ENCODE peak calls at places on chromosomes 16 and 17, in five cellular contexts. One of them, this sample, is unnamed.

GRCh38 chr17:67019126-67019507 is 25.2 kb upstream of the CACNG1 start:
- DNase-seq in fibroblast of mammary gland: no peak
- DNase-seq in pancreas: no peak
- DNase-seq in lower lobe of right lung: no peak
- DNase-seq in adrenal gland: no peak
- DNase-seq in this sample: no peak

GRCh38 chr17:60328679-60329078 is 63.3 kb downstream of the USP32 start:
- DNase-seq in fibroblast of mammary gland: no peak
- DNase-seq in lower lobe of right lung: no peak
- DNase-seq in adrenal gland: no peak
- DNase-seq in pancreas: no peak
- DNase-seq in this sample: no peak

GRCh38 chr17:1626333-1626732 is 2.3 kb downstream of the SLC43A2 start:
- DNase-seq in adrenal gland: no peak
- DNase-seq in pancreas: no peak
- DNase-seq in fibroblast of mammary gland: peak; percentile 16
- DNase-seq in lower lobe of right lung: no peak
- DNase-seq in this sample: no peak

GRCh38 chr16:70788668-70789161 is 12.2 kb downstream of the VAC14 start:
- DNase-seq in pancreas: no peak
- DNase-seq in lower lobe of right lung: no peak
- DNase-seq in adrenal gland: no peak
- DNase-seq in fibroblast of mammary gland: peak; percentile 68
- DNase-seq in this sample: peak; percentile 24

GRCh38 chr16:19168173-19169080 is at the start of gene SYT17:
- DNase-seq in fibroblast of mammary gland: no peak
- DNase-seq in adrenal gland: no peak
- DNase-seq in lower lobe of right lung: peak; percentile 59
- DNase-seq in pancreas: peak; percentile 8
- DNase-seq in this sample: no peak

GRCh38 chr16:50329446-50330189 is 39.2 kb downstream of the BRD7 start:
- DNase-seq in fibroblast of mammary gland: no peak
- DNase-seq in lower lobe of right lung: peak; percentile 42
- DNase-seq in pancreas: no peak
- DNase-seq in adrenal gland: no peak
- DNase-seq in this sample: no peak

GRCh38 chr17:33981713-33982601 is 273.1 kb upstream of the CCL2 start:
- DNase-seq in pancreas: peak; percentile 15
- DNase-seq in adrenal gland: no peak
- DNase-seq in fibroblast of mammary gland: no peak
- DNase-seq in lower lobe of right lung: no peak
- DNase-seq in this sample: no peak

GRCh38 chr17:66691644-66692500 is 143.0 kb upstream of the CACNG5 start:
- DNase-seq in pancreas: no peak
- DNase-seq in fibroblast of mammary gland: peak; percentile 66
- DNase-seq in lower lobe of right lung: peak; percentile 57
- DNase-seq in adrenal gland: peak; percentile 37
- DNase-seq in this sample: peak; percentile 91

GRCh38 chr16:47779201-47780016 is 318.3 kb downstream of the PHKB start:
- DNase-seq in fibroblast of mammary gland: peak; percentile 60
- DNase-seq in lower lobe of right lung: no peak
- DNase-seq in adrenal gland: peak; percentile 29
- DNase-seq in pancreas: no peak
- DNase-seq in this sample: peak; percentile 78

GRCh38 chr16:56882077-56882476 is 17.1 kb downstream of the SLC12A3 start:
- DNase-seq in adrenal gland: no peak
- DNase-seq in fibroblast of mammary gland: no peak
- DNase-seq in pancreas: no peak
- DNase-seq in lower lobe of right lung: no peak
- DNase-seq in this sample: no peak

GRCh38 chr17:36183001-36183810 is 6.8 kb upstream of the TBC1D3B start:
- DNase-seq in adrenal gland: peak; percentile 39
- DNase-seq in pancreas: peak; percentile 63
- DNase-seq in lower lobe of right lung: peak; percentile 73
- DNase-seq in fibroblast of mammary gland: peak; percentile 72
- DNase-seq in this sample: peak; percentile 52

GRCh38 chr16:22198547-22199293 is 7.4 kb upstream of the EEF2K start:
- DNase-seq in pancreas: no peak
- DNase-seq in lower lobe of right lung: no peak
- DNase-seq in fibroblast of mammary gland: peak; percentile 40
- DNase-seq in adrenal gland: no peak
- DNase-seq in this sample: no peak

GRCh38 chr17:17141279-17141678 is 64.9 kb downstream of the PLD6 start:
- DNase-seq in pancreas: no peak
- DNase-seq in fibroblast of mammary gland: no peak
- DNase-seq in adrenal gland: no peak
- DNase-seq in lower lobe of right lung: no peak
- DNase-seq in this sample: no peak

GRCh38 chr16:31085371-31085770 is 3.4 kb downstream of the PRSS53 start:
- DNase-seq in pancreas: no peak
- DNase-seq in adrenal gland: no peak
- DNase-seq in fibroblast of mammary gland: no peak
- DNase-seq in lower lobe of right lung: no peak
- DNase-seq in this sample: no peak

GRCh38 chr17:75808905-75809621 is 24.5 kb downstream of the UNK start:
- DNase-seq in lower lobe of right lung: peak; percentile 41
- DNase-seq in adrenal gland: peak; percentile 47
- DNase-seq in pancreas: peak; percentile 45
- DNase-seq in fibroblast of mammary gland: peak; percentile 93
- DNase-seq in this sample: peak; percentile 74

GRCh38 chr17:2594657-2595085 is 1.2 kb downstream of the PAFAH1B1 start:
- DNase-seq in adrenal gland: no peak
- DNase-seq in pancreas: no peak
- DNase-seq in fibroblast of mammary gland: no peak
- DNase-seq in lower lobe of right lung: no peak
- DNase-seq in this sample: no peak

GRCh38 chr16:20114356-20114755 is 40.7 kb upstream of the GPR139 start:
- DNase-seq in adrenal gland: peak; percentile 73
- DNase-seq in pancreas: peak; percentile 38
- DNase-seq in lower lobe of right lung: no peak
- DNase-seq in fibroblast of mammary gland: peak; percentile 2
- DNase-seq in this sample: no peak

GRCh38 chr17:74296548-74296936 is 22.5 kb downstream of the DNAI2 start:
- DNase-seq in pancreas: peak; percentile 52
- DNase-seq in fibroblast of mammary gland: peak; percentile 53
- DNase-seq in lower lobe of right lung: peak; percentile 60
- DNase-seq in adrenal gland: peak; percentile 86
- DNase-seq in this sample: peak; percentile 73

GRCh38 chr17:77189148-77189547 is 48.4 kb downstream of the SEC14L1 start:
- DNase-seq in pancreas: no peak
- DNase-seq in lower lobe of right lung: no peak
- DNase-seq in fibroblast of mammary gland: no peak
- DNase-seq in adrenal gland: no peak
- DNase-seq in this sample: no peak

GRCh38 chr17:62189377-62189776 is 124.3 kb upstream of the MED13 start:
- DNase-seq in fibroblast of mammary gland: no peak
- DNase-seq in lower lobe of right lung: no peak
- DNase-seq in pancreas: no peak
- DNase-seq in adrenal gland: no peak
- DNase-seq in this sample: no peak

GRCh38 chr17:41676058-41676419 is 12.6 kb upstream of the EIF1 start:
- DNase-seq in lower lobe of right lung: no peak
- DNase-seq in pancreas: no peak
- DNase-seq in adrenal gland: no peak
- DNase-seq in fibroblast of mammary gland: no peak
- DNase-seq in this sample: no peak

GRCh38 chr16:4261557-4262172 is 11.2 kb downstream of the TFAP4 start:
- DNase-seq in adrenal gland: peak; percentile 56
- DNase-seq in pancreas: no peak
- DNase-seq in fibroblast of mammary gland: peak; percentile 44
- DNase-seq in lower lobe of right lung: no peak
- DNase-seq in this sample: peak; percentile 27

GRCh38 chr16:49468611-49469322 is 95.2 kb downstream of the C16orf78 start:
- DNase-seq in lower lobe of right lung: peak; percentile 14
- DNase-seq in pancreas: no peak
- DNase-seq in adrenal gland: peak; percentile 0
- DNase-seq in fibroblast of mammary gland: no peak
- DNase-seq in this sample: no peak

GRCh38 chr16:82323171-82323570 is 153.1 kb upstream of the MPHOSPH6 start:
- DNase-seq in pancreas: no peak
- DNase-seq in lower lobe of right lung: no peak
- DNase-seq in fibroblast of mammary gland: no peak
- DNase-seq in adrenal gland: no peak
- DNase-seq in this sample: no peak

GRCh38 chr17:11240841-11241610 is at the start of gene SHISA6:
- DNase-seq in lower lobe of right lung: no peak
- DNase-seq in adrenal gland: no peak
- DNase-seq in fibroblast of mammary gland: no peak
- DNase-seq in pancreas: no peak
- DNase-seq in this sample: no peak

GRCh38 chr16:72787519-72788268 is 260.2 kb downstream of the ZFHX3 start:
- DNase-seq in pancreas: no peak
- DNase-seq in fibroblast of mammary gland: peak; percentile 91
- DNase-seq in adrenal gland: peak; percentile 83
- DNase-seq in lower lobe of right lung: peak; percentile 81
- DNase-seq in this sample: peak; percentile 93

GRCh38 chr16:80899804-80900592 is 95.6 kb upstream of the CDYL2 start:
- DNase-seq in lower lobe of right lung: peak; percentile 68
- DNase-seq in fibroblast of mammary gland: peak; percentile 94
- DNase-seq in pancreas: peak; percentile 88
- DNase-seq in adrenal gland: peak; percentile 82
- DNase-seq in this sample: peak; percentile 97

GRCh38 chr17:50691550-50692447 is 15.9 kb downstream of the ANKRD40 start:
- DNase-seq in fibroblast of mammary gland: no peak
- DNase-seq in lower lobe of right lung: no peak
- DNase-seq in pancreas: peak; percentile 87
- DNase-seq in adrenal gland: no peak
- DNase-seq in this sample: no peak

GRCh38 chr17:15516150-15516549 is 47.1 kb downstream of the TVP23C start:
- DNase-seq in adrenal gland: no peak
- DNase-seq in pancreas: no peak
- DNase-seq in lower lobe of right lung: no peak
- DNase-seq in fibroblast of mammary gland: peak; percentile 41
- DNase-seq in this sample: peak; percentile 45

GRCh38 chr17:35057332-35057915 is 6.1 kb downstream of the RFFL start:
- DNase-seq in adrenal gland: no peak
- DNase-seq in pancreas: no peak
- DNase-seq in fibroblast of mammary gland: no peak
- DNase-seq in lower lobe of right lung: no peak
- DNase-seq in this sample: no peak

GRCh38 chr16:57432505-57432904 is 14.7 kb downstream of the CIAPIN1 start:
- DNase-seq in lower lobe of right lung: no peak
- DNase-seq in fibroblast of mammary gland: no peak
- DNase-seq in pancreas: no peak
- DNase-seq in adrenal gland: no peak
- DNase-seq in this sample: no peak

GRCh38 chr16:87074635-87075318 is 242.4 kb downstream of the C16orf95 start:
- DNase-seq in pancreas: no peak
- DNase-seq in adrenal gland: no peak
- DNase-seq in lower lobe of right lung: no peak
- DNase-seq in fibroblast of mammary gland: no peak
- DNase-seq in this sample: no peak

GRCh38 chr17:64006361-64007088 is 8.4 kb downstream of the PRR29 start:
- DNase-seq in fibroblast of mammary gland: peak; percentile 39
- DNase-seq in adrenal gland: peak; percentile 57
- DNase-seq in pancreas: no peak
- DNase-seq in lower lobe of right lung: no peak
- DNase-seq in this sample: no peak

GRCh38 chr17:29766796-29767327 is 144.2 kb upstream of the CORO6 start:
- DNase-seq in adrenal gland: no peak
- DNase-seq in lower lobe of right lung: no peak
- DNase-seq in pancreas: no peak
- DNase-seq in fibroblast of mammary gland: no peak
- DNase-seq in this sample: no peak

GRCh38 chr17:81434681-81435417 is 39.6 kb downstream of the BAHCC1 start:
- DNase-seq in lower lobe of right lung: no peak
- DNase-seq in pancreas: no peak
- DNase-seq in fibroblast of mammary gland: no peak
- DNase-seq in adrenal gland: no peak
- DNase-seq in this sample: no peak

GRCh38 chr16:24713379-24713778 is 16.1 kb upstream of the TNRC6A start:
- DNase-seq in fibroblast of mammary gland: no peak
- DNase-seq in adrenal gland: no peak
- DNase-seq in pancreas: no peak
- DNase-seq in lower lobe of right lung: no peak
- DNase-seq in this sample: no peak

GRCh38 chr17:38729886-38730525 is at the start of gene CISD3:
- DNase-seq in lower lobe of right lung: peak; percentile 92
- DNase-seq in adrenal gland: peak; percentile 80
- DNase-seq in pancreas: peak; percentile 85
- DNase-seq in fibroblast of mammary gland: peak; percentile 75
- DNase-seq in this sample: peak; percentile 80
- TF ChIP-seq CTCF in lower lobe of right lung: peak; percentile 66
- TF ChIP-seq CTCF in adrenal gland: no peak
- TF ChIP-seq CTCF in pancreas: peak; percentile 76
- TF ChIP-seq CTCF in fibroblast of mammary gland: no peak
- TF ChIP-seq CTCF in this sample: peak; percentile 10

GRCh38 chr17:79834575-79835469 is 4.4 kb downstream of the CBX4 start:
- DNase-seq in lower lobe of right lung: peak; percentile 50
- DNase-seq in adrenal gland: peak; percentile 46
- DNase-seq in fibroblast of mammary gland: no peak
- DNase-seq in pancreas: peak; percentile 21
- DNase-seq in this sample: no peak
- H3K4me3 ChIP-seq in lower lobe of right lung: no peak overlapping the region
- H3K4me3 ChIP-seq in adrenal gland: no peak overlapping the region
- H3K4me3 ChIP-seq in fibroblast of mammary gland: no peak overlapping the region
- H3K4me3 ChIP-seq in pancreas: no peak overlapping the region
- H3K4me3 ChIP-seq in this sample: no peak overlapping the region

GRCh38 chr17:4782652-4783051 is 3.5 kb downstream of the VMO1 start:
- DNase-seq in lower lobe of right lung: peak; percentile 76
- DNase-seq in adrenal gland: no peak
- DNase-seq in fibroblast of mammary gland: no peak
- DNase-seq in pancreas: no peak
- DNase-seq in this sample: no peak
- TF ChIP-seq CTCF in lower lobe of right lung: peak; percentile 23
- TF ChIP-seq CTCF in adrenal gland: no peak
- TF ChIP-seq CTCF in fibroblast of mammary gland: no peak
- TF ChIP-seq CTCF in pancreas: no peak
- TF ChIP-seq CTCF in this sample: no peak

GRCh38 chr16:1468456-1468855 is 6.4 kb downstream of the CLCN7 start:
- DNase-seq in pancreas: no peak
- DNase-seq in lower lobe of right lung: no peak
- DNase-seq in adrenal gland: peak; percentile 63
- DNase-seq in fibroblast of mammary gland: peak; percentile 51
- DNase-seq in this sample: no peak
- H3K4me3 ChIP-seq in pancreas: no peak overlapping the region
- H3K4me3 ChIP-seq in lower lobe of right lung: no peak overlapping the region
- H3K4me3 ChIP-seq in adrenal gland: no peak overlapping the region
- H3K4me3 ChIP-seq in fibroblast of mammary gland: peak overlapping the region; percentile 13
- H3K4me3 ChIP-seq in this sample: no peak overlapping the region

DNA sequence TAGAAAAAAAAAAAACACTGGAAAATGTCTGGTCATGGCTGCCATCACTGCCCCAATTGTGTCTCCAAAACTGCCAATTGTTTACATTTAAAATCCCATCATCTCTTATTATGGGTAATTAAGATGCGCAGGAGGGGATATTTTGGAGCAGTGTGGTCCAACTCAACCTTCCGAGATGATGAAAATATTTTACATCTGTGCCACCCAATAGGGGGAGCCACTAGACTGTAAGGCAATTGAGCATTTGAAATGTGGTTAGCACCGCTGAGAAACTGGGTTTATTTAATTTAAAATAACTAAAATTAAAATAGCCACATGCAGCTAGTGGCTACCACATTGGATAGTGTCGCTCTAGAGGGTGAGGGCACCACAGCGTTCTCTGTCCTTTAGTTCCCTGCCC is 3.6 kb downstream of the MPO start:
- DNase-seq in lower lobe of right lung: no peak
- DNase-seq in pancreas: no peak
- DNase-seq in adrenal gland: peak; percentile 21
- DNase-seq in fibroblast of mammary gland: peak; percentile 18
- DNase-seq in this sample: peak; percentile 14
- TF ChIP-seq CTCF in lower lobe of right lung: peak; percentile 29
- TF ChIP-seq CTCF in pancreas: no peak
- TF ChIP-seq CTCF in adrenal gland: peak; percentile 8
- TF ChIP-seq CTCF in fibroblast of mammary gland: peak; percentile 46
- TF ChIP-seq CTCF in this sample: peak; percentile 45